ENCODE peak calls at places on chromosomes 13 and 19, in seven cellular contexts. G is H1; M is pancreas; Y is RWPE2; W is tibial nerve; P is effector memory CD4-positive, alpha-beta T cell; U is breast epithelium. S is an unnamed sample. For H3K36me3, the result is how much of the 10 kb centered on the place peaks cover.

GRCh38 chr19:44430956-44431355 is 17.3 kb downstream of the ZNF229 start:
- DNase-seq in W (no peak), M (no peak), P (no peak), Y (no peak), U (no peak), G (no peak), S (no peak)

GRCh38 chr13:105799155-105799554 is 736.3 kb downstream of the EFNB2 start:
- DNase-seq in U (no peak), M (no peak), P (no peak), G (no peak), W (no peak), Y (no peak), S (no peak)

GRCh38 chr19:35665604-35666003 is 713 bp upstream of the UPK1A start:
- DNase-seq in M (no peak), G (no peak), W (no peak), U (no peak), Y (no peak), P (no peak), S (no peak)

GRCh38 chr19:40223135-40223822 is 3.2 kb downstream of the CCNP start:
- DNase-seq in W (no peak), P (peak), G (peak), M (no peak), Y (peak), U (no peak), S (no peak)

GRCh38 chr13:46146898-46147297 is 35.1 kb downstream of the LCP1 start:
- DNase-seq in G (no peak), P (no peak), M (no peak), Y (no peak), U (no peak), W (no peak), S (no peak)

GRCh38 chr13:67229438-67230242 is 496 bp downstream of the PCDH9 start:
- DNase-seq in U (no peak), M (no peak), Y (no peak), G (no peak), W (peak), P (no peak), S (no peak)

GRCh38 chr19:23957660-23958281 is 43.1 kb downstream of the ZNF726 start:
- DNase-seq in W (no peak), M (no peak), U (no peak), G (no peak), Y (no peak), P (no peak), S (no peak)

GRCh38 chr13:20460744-20461143 is 64.9 kb downstream of the CRYL1 start:
- DNase-seq in W (no peak), M (no peak), G (no peak), Y (no peak), U (no peak), P (no peak), S (no peak)

GRCh38 chr19:571127-571974 is 1.0 kb upstream of the BSG start:
- DNase-seq in W (no peak), U (peak), Y (no peak), P (peak), G (no peak), M (peak), S (peak)

GRCh38 chr19:3404324-3405260 is 38.2 kb downstream of the NFIC start:
- DNase-seq in Y (no peak), G (no peak), M (peak), P (no peak), U (peak), W (peak), S (peak)

GRCh38 chr19:29076963-29077362 is 136.0 kb downstream of the UQCRFS1 start:
- DNase-seq in W (no peak), Y (no peak), M (no peak), U (no peak), P (no peak), G (no peak), S (no peak)

GRCh38 chr19:48636859-48637448 is at the start of gene DBP:
- DNase-seq in G (no peak), P (no peak), U (no peak), Y (no peak), W (no peak), M (no peak), S (no peak)

GRCh38 chr19:44113784-44114390 is 688 bp downstream of the ZNF225 start:
- DNase-seq in W (no peak), Y (no peak), U (no peak), G (no peak), M (no peak), P (no peak), S (peak)

GRCh38 chr19:20078696-20079095 is 896 bp downstream of the ZNF90 start:
- DNase-seq in U (no peak), G (no peak), M (peak), Y (no peak), P (no peak), W (peak), S (peak)

GRCh38 chr13:99064624-99065249 is 86.9 kb upstream of the DOCK9 start:
- DNase-seq in G (no peak), M (no peak), Y (no peak), U (no peak), W (no peak), P (no peak), S (no peak)

GRCh38 chr19:3243851-3244700 is 19.6 kb downstream of the CELF5 start:
- DNase-seq in M (no peak), U (no peak), G (no peak), P (no peak), Y (no peak), W (no peak), S (no peak)

GRCh38 chr13:109787135-109787954 is 962 bp upstream of the IRS2 start:
- DNase-seq in M (no peak), Y (no peak), U (no peak), W (no peak), G (no peak), P (no peak), S (peak)

DNA sequence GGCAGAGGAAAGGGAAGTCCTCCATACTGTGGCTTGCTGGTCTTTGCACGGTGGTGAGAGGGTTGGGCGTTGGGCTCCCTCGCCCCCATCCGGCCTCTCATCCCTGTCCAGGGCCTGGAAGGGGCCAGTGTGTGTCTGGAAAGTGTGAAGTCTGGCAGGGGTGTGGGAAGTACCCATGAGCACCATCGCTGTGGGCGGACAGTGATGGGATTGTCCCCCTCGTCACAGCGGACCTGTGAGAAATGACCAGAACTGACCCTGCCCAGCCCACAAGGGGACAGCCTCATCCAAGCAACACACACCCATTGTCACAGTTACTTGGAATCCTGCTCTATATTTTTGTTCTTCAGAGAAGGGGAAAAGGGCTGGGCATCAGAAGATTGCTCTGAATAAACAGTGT is 18.6 kb downstream of the MCF2L start:
- DNase-seq in M (no peak), U (no peak), P (no peak), Y (no peak), G (no peak), W (no peak), S (no peak)
- H3K27ac ChIP-seq in M (no peak), U (no peak), P (no peak), Y (no peak), G (no peak), W (no peak), S (no peak)

GRCh38 chr19:46783670-46784069 is 4.7 kb downstream of the SLC1A5 start:
- DNase-seq in M (no peak), W (no peak), Y (no peak), U (no peak), G (no peak), P (no peak), S (no peak)

GRCh38 chr19:46782355-46783019 is 5.9 kb downstream of the SLC1A5 start:
- DNase-seq in M (no peak), G (no peak), W (no peak), Y (no peak), U (no peak), P (no peak), S (no peak)

GRCh38 chr19:46785054-46785979 is 3.1 kb downstream of the SLC1A5 start:
- DNase-seq in Y (no peak), U (no peak), P (no peak), M (no peak), W (no peak), G (no peak), S (no peak)

GRCh38 chr19:46785980-46786235 is 2.5 kb downstream of the SLC1A5 start:
- DNase-seq in M (no peak), P (no peak), U (no peak), W (no peak), G (no peak), Y (no peak), S (no peak)

GRCh38 chr19:46784262-46785053 is 3.9 kb downstream of the SLC1A5 start:
- DNase-seq in W (peak), U (peak), M (peak), Y (peak), G (no peak), P (no peak), S (peak)
- H3K36me3 ChIP-seq in W (under half), U (under half), M (under half), Y (half or more), G (half or more), P (under half), S (under half)

GRCh38 chr19:32349724-32350475 is 4.5 kb downstream of the ZNF507 start:
- DNase-seq in U (no peak), Y (no peak), W (no peak), G (no peak), M (no peak), P (no peak), S (no peak)
- H3K27ac ChIP-seq in U (no peak), Y (no peak), W (no peak), G (no peak), M (no peak), P (no peak), S (no peak)

GRCh38 chr19:7681336-7682174 is 922 bp downstream of the TRAPPC5 start:
- DNase-seq in G (peak), Y (no peak), W (peak), U (peak), M (peak), P (peak), S (peak)
- H3K36me3 ChIP-seq in G (under half), Y (under half), W (under half), U (under half), M (under half), P (under half), S (under half)

DNA sequence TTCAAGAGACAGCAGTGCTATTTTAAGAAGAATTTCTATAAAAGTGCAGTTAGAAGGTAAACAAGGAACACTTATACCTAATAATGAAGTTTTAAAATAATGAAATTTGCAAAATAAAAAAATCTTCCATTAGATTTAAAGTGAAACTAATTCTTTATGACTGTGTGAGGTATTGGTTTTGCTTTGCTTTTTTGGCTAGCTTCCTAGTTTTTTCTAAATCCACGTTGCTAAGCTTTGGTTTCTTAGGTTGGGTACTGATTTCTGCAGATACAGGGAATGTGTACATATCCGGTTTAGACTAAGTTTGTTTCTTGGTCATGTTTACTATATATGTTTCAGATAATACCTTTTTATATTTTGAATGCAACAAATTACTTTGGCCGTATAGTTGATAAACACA is 59.8 kb downstream of the SLC7A9 start:
- DNase-seq in P (no peak), U (no peak), G (no peak), W (no peak), M (no peak), Y (no peak), S (no peak)
- H3K27ac ChIP-seq in P (no peak), U (no peak), G (no peak), W (no peak), M (no peak), Y (no peak), S (no peak)

GRCh38 chr19:52945652-52946321 is 16.9 kb downstream of the ZNF816 start:
- DNase-seq in U (no peak), P (no peak), Y (no peak), M (no peak), G (no peak), W (no peak), S (no peak)
- H3K36me3 ChIP-seq in U (under half), P (under half), Y (under half), M (under half), G (under half), W (under half), S (under half)